ENCODE peak calls at places on chromosomes 12 and 14, in nine cellular contexts. T, F, D, K, I, X, S, P and J are unnamed samples.

GRCh38 chr14:23539209-23539866 is 12.2 kb downstream of the ZFHX2 start:
- DNase-seq in T (peak; percentile 84), F (no peak), D (peak; percentile 63), K (peak; percentile 9), I (no peak), X (no peak), S (no peak), P (peak; percentile 78), J (peak; percentile 32)

GRCh38 chr12:38713294-38713693 is 192.1 kb downstream of the CPNE8 start:
- DNase-seq in T (no peak), F (no peak), D (no peak), K (peak; percentile 19), I (no peak), X (no peak), S (no peak), P (no peak), J (no peak)

GRCh38 chr12:57836442-57837375 is 9.8 kb downstream of the CTDSP2 start:
- DNase-seq in T (peak; percentile 94), F (peak; percentile 86), D (peak; percentile 71), K (peak; percentile 61), I (peak; percentile 50), X (peak; percentile 64), S (peak; percentile 78), P (no peak), J (peak; percentile 47)

GRCh38 chr14:20631023-20631820 is 10.3 kb downstream of the OR6S1 start:
- DNase-seq in T (peak; percentile 68), F (no peak), D (peak; percentile 72), K (peak; percentile 49), I (no peak), X (no peak), S (no peak), P (no peak), J (peak; percentile 56)

GRCh38 chr12:42704810-42705401 is 115.4 kb upstream of the PRICKLE1 start:
- DNase-seq in T (no peak), F (no peak), D (no peak), K (no peak), I (no peak), X (no peak), S (no peak), P (no peak), J (no peak)

GRCh38 chr12:85632390-85632789 is 203.8 kb downstream of the RASSF9 start:
- DNase-seq in T (no peak), F (no peak), D (no peak), K (no peak), I (no peak), X (no peak), S (no peak), P (no peak), J (no peak)

GRCh38 chr12:111285191-111285590 is 83.7 kb downstream of the PHETA1 start:
- DNase-seq in T (peak; percentile 94), F (no peak), D (no peak), K (no peak), I (no peak), X (no peak), S (no peak), P (no peak), J (no peak)

GRCh38 chr14:101857226-101857625 is 95.7 kb downstream of the PPP2R5C start:
- DNase-seq in T (no peak), F (no peak), D (no peak), K (no peak), I (no peak), X (no peak), S (peak; percentile 20), P (no peak), J (no peak)